ENCODE peak calls at places on chromosome 12, in ten cellular contexts. Q is fibroblast of mammary gland; T is pons; Y is PC-9; U is left colon; W is non-pigmented ciliary epithelial cell; J is ovary; N is amniotic stem cell; E is HuH-7; R is activated effector memory CD4-positive, alpha-beta T cell treated with Interleukin-2 at 50 U/mL for 16 hours. X is an unnamed sample.
A peak's percentile ranks its signal among the peaks of the same experiment; 100 is the strongest.

GRCh38 chr12:5432011-5432400 is at the start of gene NTF3:
- DNase-seq in U (no peak), R (no peak), Q (peak; percentile 2), Y (no peak), E (peak; percentile 79), T (no peak), W (no peak), J (peak; percentile 59), N (no peak), X (no peak)

GRCh38 chr12:57811028-57811755 is 7.3 kb downstream of the AVIL start:
- DNase-seq in U (no peak), J (no peak), N (no peak), Q (no peak), R (no peak), T (no peak), Y (no peak), W (no peak), E (no peak), X (no peak)

GRCh38 chr12:510071-510825 is 50.5 kb downstream of the B4GALNT3 start:
- DNase-seq in T (peak; percentile 87), W (no peak), Q (no peak), N (no peak), R (no peak), E (no peak), J (no peak), Y (peak; percentile 10), U (peak; percentile 78), X (no peak)

GRCh38 chr12:54980341-54980740 is 4.2 kb downstream of the TESPA1 start:
- DNase-seq in E (no peak), Y (no peak), R (peak; percentile 46), J (no peak), U (no peak), T (no peak), Q (no peak), N (no peak), W (no peak), X (no peak)

GRCh38 chr12:96398422-96399080 is 1.7 kb downstream of the CDK17 start:
- DNase-seq in R (no peak), J (no peak), N (no peak), E (no peak), U (no peak), W (no peak), Q (peak; percentile 49), Y (no peak), T (peak; percentile 91), X (no peak)

GRCh38 chr12:119678459-119678858 is 10.5 kb downstream of the PRKAB1 start:
- DNase-seq in Y (no peak), Q (no peak), R (no peak), J (no peak), N (no peak), E (no peak), T (no peak), W (no peak), U (no peak), X (no peak)

GRCh38 chr12:1171657-1172056 is 180.6 kb downstream of the ERC1 start:
- DNase-seq in R (no peak), T (no peak), Q (peak; percentile 4), W (peak; percentile 8), E (peak; percentile 12), J (no peak), N (no peak), U (no peak), Y (peak; percentile 47), X (no peak)

GRCh38 chr12:20376984-20377383 is 8.6 kb downstream of the PDE3A start:
- DNase-seq in T (no peak), Q (peak; percentile 50), W (no peak), Y (no peak), N (no peak), E (no peak), J (no peak), R (no peak), U (no peak), X (no peak)

GRCh38 chr12:14211829-14212455 is 153.5 kb upstream of the ATF7IP start:
- DNase-seq in T (peak; percentile 58), J (no peak), U (no peak), W (no peak), N (no peak), Q (no peak), R (no peak), E (peak; percentile 15), Y (no peak), X (no peak)

GRCh38 chr12:66740257-66740656 is 61.4 kb upstream of the GRIP1 start:
- DNase-seq in J (no peak), U (no peak), W (no peak), Q (peak; percentile 4), Y (peak; percentile 19), T (no peak), N (no peak), R (no peak), E (no peak), X (no peak)

GRCh38 chr12:122333142-122334087 is 67.1 kb upstream of the VPS33A start:
- DNase-seq in R (no peak), E (no peak), N (no peak), U (no peak), Y (no peak), J (no peak), T (no peak), Q (peak; percentile 72), W (no peak), X (no peak)

GRCh38 chr12:27864521-27864920 is 84.5 kb upstream of the MANSC4 start:
- DNase-seq in J (no peak), U (no peak), Q (no peak), W (no peak), N (no peak), E (no peak), Y (no peak), R (no peak), T (no peak), X (no peak)

GRCh38 chr12:14678547-14678946 is 17.9 kb downstream of the GUCY2C start:
- DNase-seq in T (no peak), E (no peak), J (no peak), U (no peak), Q (no peak), Y (no peak), W (no peak), N (no peak), R (no peak), X (no peak)

GRCh38 chr12:10097521-10097920 is 1.3 kb downstream of the CLEC1A start:
- DNase-seq in Y (no peak), U (no peak), W (no peak), E (no peak), J (no peak), N (no peak), T (no peak), R (no peak), Q (no peak), X (no peak)

GRCh38 chr12:45433441-45433868 is 217.6 kb downstream of the ANO6 start:
- DNase-seq in Y (peak; percentile 75), W (no peak), E (no peak), Q (no peak), R (no peak), N (no peak), J (no peak), T (no peak), U (no peak), X (no peak)

GRCh38 chr12:10607885-10608458 is 5.4 kb downstream of the MAGOHB start:
- DNase-seq in W (no peak), E (no peak), U (no peak), J (no peak), T (no peak), Y (no peak), R (no peak), Q (peak; percentile 27), N (no peak), X (no peak)

GRCh38 chr12:109421355-109422087 is 55.6 kb downstream of the KCTD10 start:
- DNase-seq in T (no peak), N (no peak), Y (no peak), E (no peak), R (no peak), Q (no peak), J (no peak), U (no peak), W (no peak), X (no peak)

GRCh38 chr12:63967781-63968180 is 123.3 kb downstream of the SRGAP1 start:
- DNase-seq in E (no peak), R (no peak), U (no peak), W (no peak), J (no peak), Y (no peak), Q (no peak), N (no peak), T (no peak), X (no peak)

GRCh38 chr12:52659395-52659794 is 7.4 kb upstream of the KRT2 start:
- DNase-seq in N (no peak), U (no peak), Q (no peak), J (no peak), E (no peak), Y (no peak), T (no peak), W (no peak), R (no peak), X (no peak)

GRCh38 chr12:128959931-128960330 is 106.7 kb downstream of the GLT1D1 start:
- DNase-seq in Q (no peak), N (no peak), T (no peak), J (no peak), E (no peak), W (no peak), U (no peak), Y (no peak), R (no peak), X (no peak)

GRCh38 chr12:62813031-62813829 is 121.7 kb downstream of the PPM1H start:
- DNase-seq in Q (peak; percentile 70), J (peak; percentile 61), E (peak; percentile 58), T (peak; percentile 84), Y (peak; percentile 27), N (peak; percentile 58), W (no peak), R (no peak), U (peak; percentile 72), X (peak; percentile 58)

GRCh38 chr12:11500222-11500860 is 105.0 kb upstream of the PRB2 start:
- DNase-seq in E (peak; percentile 74), U (peak; percentile 88), Q (peak; percentile 54), W (no peak), R (peak; percentile 56), J (peak; percentile 83), T (peak; percentile 24), N (peak; percentile 55), Y (peak; percentile 90), X (peak; percentile 52)

GRCh38 chr12:113981876-113982275 is 15.8 kb upstream of the RBM19 start:
- DNase-seq in Y (no peak), N (no peak), J (no peak), Q (no peak), T (no peak), W (no peak), U (no peak), R (no peak), E (no peak), X (no peak)

GRCh38 chr12:67981236-67982164 is 7.7 kb upstream of the IFNG-AS1 start:
- DNase-seq in Y (peak; percentile 35), R (no peak), U (no peak), Q (peak; percentile 95), T (no peak), W (peak; percentile 83), E (no peak), J (no peak), N (peak; percentile 30), X (peak; percentile 7)

GRCh38 chr12:56629459-56630179 is 507 bp downstream of the BAZ2A start:
- DNase-seq in W (no peak), N (no peak), R (peak; percentile 29), J (peak; percentile 53), T (peak; percentile 28), E (no peak), Y (no peak), U (peak; percentile 42), Q (no peak), X (peak; percentile 20)

GRCh38 chr12:84912191-84913142 is at the start of gene SLC6A15:
- DNase-seq in R (no peak), W (peak; percentile 36), Y (no peak), E (peak; percentile 12), U (peak; percentile 41), N (peak; percentile 52), J (peak; percentile 19), T (peak; percentile 54), Q (peak; percentile 85), X (peak; percentile 85)

GRCh38 chr12:88298014-88298682 is 156.0 kb downstream of the TMTC3 start:
- DNase-seq in J (no peak), W (no peak), Q (peak; percentile 16), E (no peak), T (no peak), R (no peak), N (no peak), Y (no peak), U (no peak), X (no peak)

GRCh38 chr12:101992091-101992490 is 69.7 kb downstream of the WASHC3 start:
- DNase-seq in J (no peak), W (no peak), U (no peak), N (no peak), E (no peak), T (no peak), Q (peak; percentile 57), Y (no peak), R (no peak), X (no peak)